ENCODE peak calls at places on chromosomes 16 and 17, in nine cellular contexts. T, H, C, S, G, N, L, M and B are unnamed samples.

GRCh38 chr16:64586756-64587155 is 535.1 kb downstream of the CDH11 start:
- DNase-seq in T (no peak), H (no peak), C (no peak), S (no peak), G (no peak), N (no peak), L (no peak), M (no peak), B (no peak)

GRCh38 chr16:87093804-87094203 is 223.4 kb downstream of the C16orf95 start:
- DNase-seq in T (no peak), H (no peak), C (no peak), S (no peak), G (no peak), N (no peak), L (no peak), M (no peak), B (no peak)

GRCh38 chr17:63941162-63941561 is 9.0 kb upstream of the CD79B start:
- DNase-seq in T (no peak), H (no peak), C (no peak), S (no peak), G (no peak), N (no peak), L (no peak), M (peak), B (no peak)

GRCh38 chr17:59001158-59001814 is 105.4 kb downstream of the TRIM37 start:
- DNase-seq in T (peak), H (no peak), C (no peak), S (peak), G (peak), N (no peak), L (no peak), M (peak), B (peak)

GRCh38 chr16:81707411-81708321 is 71.4 kb upstream of the PLCG2 start:
- DNase-seq in T (peak), H (no peak), C (no peak), S (peak), G (no peak), N (no peak), L (no peak), M (peak), B (no peak)

GRCh38 chr17:1137465-1137894 is 42.3 kb downstream of the ABR start:
- DNase-seq in T (no peak), H (peak), C (no peak), S (peak), G (no peak), N (peak), L (no peak), M (no peak), B (no peak)

GRCh38 chr16:87855852-87856715 is 13.2 kb downstream of the SLC7A5 start:
- DNase-seq in T (peak), H (peak), C (peak), S (no peak), G (peak), N (no peak), L (no peak), M (peak), B (no peak)

GRCh38 chr16:19610200-19610599 is 54.7 kb downstream of the VPS35L start:
- DNase-seq in T (no peak), H (no peak), C (no peak), S (no peak), G (no peak), N (no peak), L (no peak), M (no peak), B (no peak)

GRCh38 chr17:390025-390424 is 37.4 kb upstream of the RPH3AL start:
- DNase-seq in T (no peak), H (no peak), C (no peak), S (no peak), G (no peak), N (no peak), L (no peak), M (no peak), B (no peak)

GRCh38 chr16:23171234-23171948 is 11.2 kb upstream of the SCNN1G start:
- DNase-seq in T (no peak), H (no peak), C (no peak), S (no peak), G (no peak), N (no peak), L (no peak), M (no peak), B (no peak)

GRCh38 chr17:50363217-50364060 is 9.5 kb downstream of the MRPL27 start:
- DNase-seq in T (no peak), H (peak), C (peak), S (peak), G (no peak), N (no peak), L (no peak), M (no peak), B (no peak)

GRCh38 chr17:52154466-52154865 is 4.0 kb downstream of the CA10 start:
- DNase-seq in T (no peak), H (no peak), C (no peak), S (no peak), G (no peak), N (no peak), L (no peak), M (no peak), B (no peak)

GRCh38 chr17:48852251-48852650 is 21.4 kb downstream of the CALCOCO2 start:
- DNase-seq in T (no peak), H (no peak), C (no peak), S (no peak), G (no peak), N (no peak), L (no peak), M (no peak), B (no peak)

GRCh38 chr16:11475896-11476630 is 110.7 kb downstream of the LITAF start:
- DNase-seq in T (no peak), H (no peak), C (no peak), S (no peak), G (no peak), N (no peak), L (no peak), M (no peak), B (no peak)
- TF ChIP-seq POLR2AphosphoS5 in T (no peak), H (no peak), C (no peak), S (no peak), G (no peak), N (no peak), L (no peak), M (no peak), B (no peak)

DNA sequence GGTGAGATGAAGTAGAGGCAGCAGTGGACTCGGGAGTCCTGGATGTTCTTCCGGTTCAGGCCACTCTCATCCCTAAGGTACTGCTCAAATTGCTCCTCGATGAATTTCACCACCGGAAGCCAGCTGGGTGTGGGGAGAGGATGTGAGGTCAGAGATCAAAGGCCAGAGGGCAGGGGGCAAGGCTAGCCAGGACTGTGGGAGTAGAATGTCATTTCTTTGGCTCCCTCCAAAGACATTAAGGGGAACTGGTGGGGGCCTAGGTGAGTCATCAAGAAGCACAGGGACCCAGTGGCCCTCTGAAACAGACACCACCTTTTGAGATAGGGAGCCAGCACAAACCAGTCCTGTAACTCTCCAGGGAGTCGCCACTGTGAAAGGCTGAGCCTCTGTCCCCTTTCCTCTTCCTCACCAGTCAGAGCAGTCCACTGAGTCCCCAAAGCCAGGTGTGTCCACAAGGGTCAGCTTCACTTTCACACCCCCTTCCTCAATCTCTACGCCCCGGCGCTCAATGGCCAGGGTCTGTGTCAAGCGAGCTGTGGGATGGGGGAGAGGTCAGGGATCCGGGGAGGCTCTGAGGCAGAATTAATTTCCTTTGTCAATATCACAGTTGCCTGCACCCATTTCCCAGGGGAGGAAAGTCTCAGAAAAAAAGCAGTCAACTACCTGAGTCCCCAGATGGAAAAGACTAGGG is 865 bp downstream of the SEPTIN1 start:
- DNase-seq in T (no peak), H (no peak), C (no peak), S (no peak), G (no peak), N (no peak), L (no peak), M (no peak), B (no peak)
- TF ChIP-seq POLR2AphosphoS5 in T (no peak), H (no peak), C (no peak), S (no peak), G (no peak), N (no peak), L (no peak), M (no peak), B (no peak)

GRCh38 chr17:17043668-17044226 is 1.5 kb downstream of the MPRIP start:
- DNase-seq in T (peak), H (no peak), C (no peak), S (peak), G (no peak), N (no peak), L (peak), M (no peak), B (no peak)

GRCh38 chr17:17042851-17043667 is 802 bp downstream of the MPRIP start:
- DNase-seq in T (no peak), H (no peak), C (no peak), S (peak), G (no peak), N (no peak), L (peak), M (peak), B (no peak)

GRCh38 chr17:17041018-17041521 is 1.2 kb upstream of the MPRIP start:
- DNase-seq in T (no peak), H (peak), C (no peak), S (no peak), G (no peak), N (no peak), L (peak), M (peak), B (no peak)

GRCh38 chr17:17041571-17042380 is 481 bp upstream of the MPRIP start:
- DNase-seq in T (peak), H (peak), C (peak), S (peak), G (peak), N (peak), L (peak), M (peak), B (peak)

GRCh38 chr17:17042381-17042736 is at the start of gene MPRIP:
- DNase-seq in T (no peak), H (no peak), C (no peak), S (no peak), G (no peak), N (no peak), L (no peak), M (no peak), B (no peak)
- TF ChIP-seq POLR2AphosphoS5 in T (no peak), H (no peak), C (no peak), S (no peak), G (no peak), N (no peak), L (no peak), M (peak), B (no peak)

GRCh38 chr17:46170609-46171432 is 22.4 kb downstream of the KANSL1 start:
- DNase-seq in T (no peak), H (no peak), C (no peak), S (no peak), G (no peak), N (no peak), L (no peak), M (no peak), B (no peak)
- TF ChIP-seq POLR2AphosphoS5 in T (no peak), H (no peak), C (no peak), S (no peak), G (no peak), N (no peak), L (no peak), M (no peak), B (peak)